ENCODE peak calls at places on chromosomes 2 and 18, in four cellular contexts. One of them, this sample, is unnamed. For H3K27me3, the result is how much of the 10 kb centered on the place peaks cover.

GRCh38 chr2:177178797-177179196 is 33.8 kb upstream of the HNRNPA3 start:
- DNase-seq in CD8-positive, alpha-beta T cell: no peak
- DNase-seq in right lobe of liver: no peak
- DNase-seq in GM23248: no peak
- DNase-seq in this sample: no peak

GRCh38 chr2:220847587-220847986 is 724.5 kb downstream of the EPHA4 start:
- DNase-seq in CD8-positive, alpha-beta T cell: no peak
- DNase-seq in right lobe of liver: no peak
- DNase-seq in GM23248: peak
- DNase-seq in this sample: no peak

GRCh38 chr2:44723921-44724320 is 217.6 kb upstream of the SIX3 start:
- DNase-seq in right lobe of liver: no peak
- DNase-seq in GM23248: no peak
- DNase-seq in CD8-positive, alpha-beta T cell: no peak
- DNase-seq in this sample: no peak

GRCh38 chr2:190468814-190469569 is 60.8 kb downstream of the MFSD6 start:
- DNase-seq in right lobe of liver: no peak
- DNase-seq in CD8-positive, alpha-beta T cell: no peak
- DNase-seq in GM23248: peak
- DNase-seq in this sample: peak

GRCh38 chr2:119693567-119693966 is 14.6 kb downstream of the TMEM177 start:
- DNase-seq in GM23248: no peak
- DNase-seq in CD8-positive, alpha-beta T cell: no peak
- DNase-seq in right lobe of liver: no peak
- DNase-seq in this sample: no peak

GRCh38 chr2:159287733-159288132 is 1.2 kb upstream of the WDSUB1 start:
- DNase-seq in CD8-positive, alpha-beta T cell: no peak
- DNase-seq in GM23248: no peak
- DNase-seq in right lobe of liver: no peak
- DNase-seq in this sample: no peak

GRCh38 chr2:203708846-203709815 is 2.7 kb downstream of the CD28 start:
- DNase-seq in GM23248: no peak
- DNase-seq in right lobe of liver: no peak
- DNase-seq in CD8-positive, alpha-beta T cell: no peak
- DNase-seq in this sample: no peak

GRCh38 chr2:212337486-212338343 is 200.9 kb downstream of the ERBB4 start:
- DNase-seq in GM23248: peak
- DNase-seq in CD8-positive, alpha-beta T cell: no peak
- DNase-seq in right lobe of liver: no peak
- DNase-seq in this sample: no peak

GRCh38 chr2:120134263-120134662 is 88.9 kb downstream of the TMEM185B start:
- DNase-seq in right lobe of liver: no peak
- DNase-seq in CD8-positive, alpha-beta T cell: no peak
- DNase-seq in GM23248: peak
- DNase-seq in this sample: no peak

GRCh38 chr2:101002562-101003277 is 631 bp downstream of the RPL31 start:
- DNase-seq in right lobe of liver: no peak
- DNase-seq in CD8-positive, alpha-beta T cell: no peak
- DNase-seq in GM23248: peak
- DNase-seq in this sample: no peak

GRCh38 chr18:48100712-48101165 is 170.3 kb upstream of the SMAD2 start:
- DNase-seq in CD8-positive, alpha-beta T cell: no peak
- DNase-seq in right lobe of liver: no peak
- DNase-seq in GM23248: no peak
- DNase-seq in this sample: no peak

GRCh38 chr2:74658516-74658915 is 4.5 kb downstream of the SEMA4F start:
- DNase-seq in GM23248: peak
- DNase-seq in right lobe of liver: no peak
- DNase-seq in CD8-positive, alpha-beta T cell: no peak
- DNase-seq in this sample: no peak

GRCh38 chr2:239790313-239790712 is 234.8 kb downstream of the NDUFA10 start:
- DNase-seq in CD8-positive, alpha-beta T cell: no peak
- DNase-seq in GM23248: no peak
- DNase-seq in right lobe of liver: peak
- DNase-seq in this sample: peak

GRCh38 chr18:48796491-48797205 is 154.1 kb downstream of the SMAD7 start:
- DNase-seq in CD8-positive, alpha-beta T cell: no peak
- DNase-seq in GM23248: no peak
- DNase-seq in right lobe of liver: peak
- DNase-seq in this sample: peak

GRCh38 chr18:28113271-28114023 is 63.5 kb downstream of the CDH2 start:
- DNase-seq in CD8-positive, alpha-beta T cell: no peak
- DNase-seq in right lobe of liver: no peak
- DNase-seq in GM23248: peak
- DNase-seq in this sample: no peak

GRCh38 chr2:119233326-119234020 is 9.8 kb downstream of the STEAP3 start:
- DNase-seq in GM23248: peak
- DNase-seq in CD8-positive, alpha-beta T cell: no peak
- DNase-seq in right lobe of liver: peak
- DNase-seq in this sample: no peak

DNA sequence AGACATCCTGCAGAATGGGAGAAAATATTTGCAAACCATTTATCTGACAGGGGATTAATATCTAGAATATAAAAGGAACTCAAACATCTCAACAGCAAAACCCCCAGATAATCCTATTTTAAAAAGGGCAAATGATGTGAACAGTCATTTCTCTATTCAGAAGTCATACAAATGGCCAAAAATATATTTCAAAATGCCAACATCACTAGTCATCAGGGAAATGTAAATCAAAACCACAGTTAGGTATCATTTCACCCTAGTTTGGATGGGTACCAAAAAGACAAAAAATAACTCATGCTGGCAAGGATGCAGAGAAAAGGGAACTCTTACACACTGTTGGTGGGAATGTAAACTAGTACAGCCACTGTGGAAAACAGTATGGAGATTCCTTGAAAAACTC is 70.0 kb downstream of the TBR1 start:
- DNase-seq in right lobe of liver: no peak
- DNase-seq in CD8-positive, alpha-beta T cell: no peak
- DNase-seq in GM23248: no peak
- DNase-seq in this sample: no peak
- H3K27ac ChIP-seq in right lobe of liver: no peak
- H3K27ac ChIP-seq in CD8-positive, alpha-beta T cell: no peak
- H3K27ac ChIP-seq in GM23248: no peak
- H3K27ac ChIP-seq in this sample: no peak

GRCh38 chr2:176145085-176145969 is 6.0 kb upstream of the HOXD4 start:
- DNase-seq in GM23248: no peak
- DNase-seq in CD8-positive, alpha-beta T cell: no peak
- DNase-seq in right lobe of liver: no peak
- DNase-seq in this sample: no peak
- H3K27me3 ChIP-seq in GM23248: under half
- H3K27me3 ChIP-seq in CD8-positive, alpha-beta T cell: under half
- H3K27me3 ChIP-seq in right lobe of liver: under half
- H3K27me3 ChIP-seq in this sample: half or more

GRCh38 chr2:43313642-43314017 is 87.2 kb upstream of the ZFP36L2 start:
- DNase-seq in GM23248: no peak
- DNase-seq in CD8-positive, alpha-beta T cell: no peak
- DNase-seq in right lobe of liver: no peak
- DNase-seq in this sample: no peak
- H3K27ac ChIP-seq in GM23248: no peak
- H3K27ac ChIP-seq in CD8-positive, alpha-beta T cell: no peak
- H3K27ac ChIP-seq in right lobe of liver: peak
- H3K27ac ChIP-seq in this sample: peak

DNA sequence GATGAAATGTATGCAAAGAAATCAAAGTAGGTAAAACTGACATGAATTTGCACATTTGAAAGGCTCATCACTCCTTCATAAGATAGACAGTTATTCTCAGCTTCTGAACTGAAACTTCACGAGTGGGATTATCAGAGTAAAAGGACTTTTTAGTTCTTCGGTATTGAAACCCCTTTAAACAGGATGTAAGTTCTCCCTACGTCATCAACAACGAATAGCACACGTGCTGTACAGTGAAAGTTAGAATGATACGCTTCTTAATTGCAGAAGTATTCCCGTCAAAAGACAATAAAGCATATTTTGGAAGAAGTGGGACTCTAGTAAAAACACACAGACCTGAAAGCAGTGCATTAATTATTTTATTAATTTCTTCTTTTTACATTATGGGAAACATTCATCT is 45.7 kb downstream of the TGIF1 start:
- DNase-seq in GM23248: no peak
- DNase-seq in right lobe of liver: no peak
- DNase-seq in CD8-positive, alpha-beta T cell: no peak
- DNase-seq in this sample: no peak
- H3K27me3 ChIP-seq in GM23248: under half
- H3K27me3 ChIP-seq in right lobe of liver: under half
- H3K27me3 ChIP-seq in CD8-positive, alpha-beta T cell: under half
- H3K27me3 ChIP-seq in this sample: under half

DNA sequence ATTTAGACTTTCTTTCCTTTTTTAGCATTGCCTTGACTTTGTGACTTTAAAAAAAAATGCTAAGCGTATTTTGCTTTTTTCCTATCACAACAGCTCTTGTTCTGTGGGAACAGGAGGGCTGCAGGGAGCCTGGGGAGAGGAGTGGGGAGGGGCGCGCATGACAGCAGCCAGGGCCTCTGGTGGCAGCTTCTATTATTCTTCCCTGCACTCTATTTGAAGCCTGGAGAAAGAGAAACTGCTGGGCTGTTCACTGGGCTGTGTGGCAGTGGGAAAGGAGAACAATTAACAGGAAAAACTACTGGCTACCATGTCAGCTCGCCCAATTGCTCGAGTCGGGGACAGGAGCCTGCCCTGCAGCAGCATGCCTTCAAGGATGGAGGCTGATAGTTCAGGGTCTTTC is 119.0 kb upstream of the ZBTB14 start:
- DNase-seq in GM23248: no peak
- DNase-seq in right lobe of liver: no peak
- DNase-seq in CD8-positive, alpha-beta T cell: no peak
- DNase-seq in this sample: no peak
- H3K27ac ChIP-seq in GM23248: no peak
- H3K27ac ChIP-seq in right lobe of liver: no peak
- H3K27ac ChIP-seq in CD8-positive, alpha-beta T cell: no peak
- H3K27ac ChIP-seq in this sample: no peak

GRCh38 chr2:173513117-173513516 is 158.4 kb downstream of the CDCA7 start:
- DNase-seq in CD8-positive, alpha-beta T cell: no peak
- DNase-seq in right lobe of liver: no peak
- DNase-seq in GM23248: no peak
- DNase-seq in this sample: no peak

GRCh38 chr2:173511357-173511756 is 156.7 kb downstream of the CDCA7 start:
- DNase-seq in CD8-positive, alpha-beta T cell: no peak
- DNase-seq in GM23248: no peak
- DNase-seq in right lobe of liver: no peak
- DNase-seq in this sample: no peak

DNA sequence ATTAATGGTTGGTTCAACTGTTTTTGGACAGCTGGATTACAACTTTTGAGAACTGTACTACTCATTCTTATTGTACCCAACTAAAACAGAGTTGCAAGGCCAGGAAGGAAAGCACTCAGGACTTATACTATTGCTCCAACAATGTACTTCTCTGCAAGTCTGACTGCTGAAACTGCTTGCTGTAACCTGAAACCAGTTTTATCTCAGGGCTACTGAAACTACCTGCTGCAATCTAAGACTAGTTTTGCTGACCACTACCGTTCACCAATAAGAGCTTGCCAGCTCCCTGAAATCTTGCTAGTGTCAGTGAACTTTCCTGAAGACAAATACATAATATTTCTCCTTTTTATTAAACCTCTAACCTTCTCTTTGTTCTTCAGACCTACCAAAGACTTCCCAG is 157.3 kb downstream of the CDCA7 start:
- DNase-seq in CD8-positive, alpha-beta T cell: no peak
- DNase-seq in GM23248: no peak
- DNase-seq in right lobe of liver: no peak
- DNase-seq in this sample: no peak
- H3K27me3 ChIP-seq in CD8-positive, alpha-beta T cell: under half
- H3K27me3 ChIP-seq in GM23248: under half
- H3K27me3 ChIP-seq in right lobe of liver: under half
- H3K27me3 ChIP-seq in this sample: under half

GRCh38 chr2:65101071-65101470 is 28.8 kb downstream of the RAB1A start:
- DNase-seq in CD8-positive, alpha-beta T cell: no peak
- DNase-seq in GM23248: no peak
- DNase-seq in right lobe of liver: no peak
- DNase-seq in this sample: no peak
- H3K27ac ChIP-seq in CD8-positive, alpha-beta T cell: no peak
- H3K27ac ChIP-seq in GM23248: no peak
- H3K27ac ChIP-seq in right lobe of liver: no peak
- H3K27ac ChIP-seq in this sample: no peak

GRCh38 chr2:104858325-104858978 is 4.5 kb downstream of the POU3F3 start:
- DNase-seq in CD8-positive, alpha-beta T cell: no peak
- DNase-seq in right lobe of liver: no peak
- DNase-seq in GM23248: no peak
- DNase-seq in this sample: no peak
- H3K27me3 ChIP-seq in CD8-positive, alpha-beta T cell: half or more
- H3K27me3 ChIP-seq in right lobe of liver: under half
- H3K27me3 ChIP-seq in GM23248: under half
- H3K27me3 ChIP-seq in this sample: half or more

GRCh38 chr2:71502941-71503738 is 49.8 kb downstream of the DYSF start:
- DNase-seq in CD8-positive, alpha-beta T cell: no peak
- DNase-seq in right lobe of liver: no peak
- DNase-seq in GM23248: no peak
- DNase-seq in this sample: no peak

GRCh38 chr2:71499691-71500090 is 46.3 kb downstream of the DYSF start:
- DNase-seq in GM23248: no peak
- DNase-seq in CD8-positive, alpha-beta T cell: no peak
- DNase-seq in right lobe of liver: no peak
- DNase-seq in this sample: no peak

GRCh38 chr2:71503827-71504226 is 50.5 kb downstream of the DYSF start:
- DNase-seq in GM23248: no peak
- DNase-seq in right lobe of liver: no peak
- DNase-seq in CD8-positive, alpha-beta T cell: no peak
- DNase-seq in this sample: no peak

GRCh38 chr2:71498261-71498701 is 44.9 kb downstream of the DYSF start:
- DNase-seq in GM23248: peak
- DNase-seq in CD8-positive, alpha-beta T cell: no peak
- DNase-seq in right lobe of liver: no peak
- DNase-seq in this sample: no peak

GRCh38 chr2:71500426-71501079 is 47.2 kb downstream of the DYSF start:
- DNase-seq in CD8-positive, alpha-beta T cell: no peak
- DNase-seq in GM23248: no peak
- DNase-seq in right lobe of liver: no peak
- DNase-seq in this sample: no peak
- H3K27ac ChIP-seq in CD8-positive, alpha-beta T cell: no peak
- H3K27ac ChIP-seq in GM23248: no peak
- H3K27ac ChIP-seq in right lobe of liver: no peak
- H3K27ac ChIP-seq in this sample: no peak

GRCh38 chr18:63979409-63979908 is 9.6 kb downstream of the SERPINB8 start:
- DNase-seq in CD8-positive, alpha-beta T cell: no peak
- DNase-seq in right lobe of liver: no peak
- DNase-seq in GM23248: peak
- DNase-seq in this sample: peak

GRCh38 chr18:63980027-63980426 is 10.1 kb downstream of the SERPINB8 start:
- DNase-seq in GM23248: peak
- DNase-seq in CD8-positive, alpha-beta T cell: no peak
- DNase-seq in right lobe of liver: no peak
- DNase-seq in this sample: no peak

GRCh38 chr18:63975632-63976031 is 5.8 kb downstream of the SERPINB8 start:
- DNase-seq in GM23248: no peak
- DNase-seq in right lobe of liver: no peak
- DNase-seq in CD8-positive, alpha-beta T cell: no peak
- DNase-seq in this sample: no peak

GRCh38 chr18:63974991-63975390 is 5.1 kb downstream of the SERPINB8 start:
- DNase-seq in CD8-positive, alpha-beta T cell: no peak
- DNase-seq in right lobe of liver: no peak
- DNase-seq in GM23248: peak
- DNase-seq in this sample: no peak

DNA sequence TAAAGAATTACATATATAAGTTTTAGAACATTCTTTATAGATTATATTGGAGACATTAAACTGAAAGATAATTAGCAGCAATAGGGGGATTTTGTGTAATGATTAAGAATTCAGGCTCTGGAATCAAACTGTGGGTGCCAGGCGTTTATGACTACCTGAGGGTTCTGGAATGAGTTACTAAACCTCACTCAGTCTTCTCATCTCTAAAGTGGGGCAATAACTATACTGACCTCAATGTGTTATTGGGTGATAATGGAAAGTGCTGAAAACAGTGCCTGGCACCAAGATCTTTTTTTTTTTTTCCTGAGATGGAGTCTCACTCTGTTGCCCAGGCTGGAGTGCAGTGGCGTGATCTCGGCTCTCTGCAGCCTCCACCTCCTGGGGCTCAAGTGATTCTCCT is 7.2 kb downstream of the SERPINB8 start:
- DNase-seq in CD8-positive, alpha-beta T cell: no peak
- DNase-seq in GM23248: no peak
- DNase-seq in right lobe of liver: no peak
- DNase-seq in this sample: no peak
- H3K27me3 ChIP-seq in CD8-positive, alpha-beta T cell: under half
- H3K27me3 ChIP-seq in GM23248: under half
- H3K27me3 ChIP-seq in right lobe of liver: under half
- H3K27me3 ChIP-seq in this sample: under half